ENCODE peak calls at places on chromosome 5, in eight cellular contexts. N is T-cell; Z is stimulated activated CD8-positive, alpha-beta memory T cell treated with anti-CD3 and anti-CD28 coated beads, Interleukin-2, amount 100 ng/mL, for 48 hours; P is psoas muscle; L is anterior cingulate cortex; Y is endothelial cell; I is upper lobe of right lung; E is SK-N-SH. W is an unnamed sample.

GRCh38 chr5:150066901-150067396 is 19.4 kb downstream of the CSF1R start:
- DNase-seq in N (no peak), Z (no peak), P (peak), L (no peak), Y (no peak), I (no peak), E (no peak), W (no peak)

GRCh38 chr5:124742983-124743533 is 3.4 kb downstream of the ZNF608 start:
- DNase-seq in N (no peak), Z (no peak), P (peak), L (no peak), Y (no peak), I (no peak), E (no peak), W (no peak)

GRCh38 chr5:43702815-43703214 is 99.8 kb downstream of the NNT start:
- DNase-seq in N (no peak), Z (no peak), P (no peak), L (no peak), Y (no peak), I (no peak), E (peak), W (peak)

GRCh38 chr5:6604341-6604740 is 28.5 kb downstream of the NSUN2 start:
- DNase-seq in N (no peak), Z (no peak), P (no peak), L (no peak), Y (no peak), I (no peak), E (no peak), W (no peak)

GRCh38 chr5:141694479-141694878 is 12.4 kb upstream of the ARAP3 start:
- DNase-seq in N (no peak), Z (no peak), P (no peak), L (no peak), Y (no peak), I (no peak), E (no peak), W (no peak)

GRCh38 chr5:139841549-139841948 is 45.9 kb downstream of the PSD2 start:
- DNase-seq in N (no peak), Z (no peak), P (no peak), L (no peak), Y (no peak), I (no peak), E (no peak), W (no peak)

GRCh38 chr5:172835246-172836030 is 1.4 kb downstream of the ERGIC1 start:
- DNase-seq in N (peak), Z (no peak), P (no peak), L (no peak), Y (no peak), I (no peak), E (no peak), W (no peak)

GRCh38 chr5:77168187-77168883 is 42.1 kb upstream of the PDE8B start:
- DNase-seq in N (no peak), Z (no peak), P (peak), L (peak), Y (no peak), I (peak), E (no peak), W (no peak)

GRCh38 chr5:150020249-150020648 is 19.7 kb downstream of the HMGXB3 start:
- DNase-seq in N (no peak), Z (no peak), P (no peak), L (no peak), Y (no peak), I (no peak), E (no peak), W (no peak)

GRCh38 chr5:52800394-52801213 is 12.9 kb downstream of the ITGA1 start:
- DNase-seq in N (peak), Z (peak), P (peak), L (no peak), Y (peak), I (peak), E (peak), W (peak)

GRCh38 chr5:132059696-132060500 is 557 bp upstream of the IL3 start:
- DNase-seq in N (no peak), Z (no peak), P (peak), L (no peak), Y (no peak), I (peak), E (peak), W (no peak)

GRCh38 chr5:134139891-134140469 is 25.5 kb downstream of the TCF7 start:
- DNase-seq in N (no peak), Z (no peak), P (peak), L (no peak), Y (no peak), I (peak), E (no peak), W (no peak)

GRCh38 chr5:71887680-71888079 is 168.6 kb downstream of the CARTPT start:
- DNase-seq in N (no peak), Z (no peak), P (no peak), L (no peak), Y (no peak), I (no peak), E (peak), W (no peak)

GRCh38 chr5:170143710-170144109 is 38.0 kb downstream of the FOXI1 start:
- DNase-seq in N (no peak), Z (no peak), P (no peak), L (no peak), Y (no peak), I (no peak), E (no peak), W (no peak)

GRCh38 chr5:142753114-142753764 is 16.9 kb upstream of the ARHGAP26 start:
- DNase-seq in N (no peak), Z (no peak), P (peak), L (peak), Y (no peak), I (peak), E (no peak), W (no peak)

GRCh38 chr5:168481330-168481788 is 4.9 kb upstream of the RARS1 start:
- DNase-seq in N (no peak), Z (no peak), P (no peak), L (no peak), Y (no peak), I (no peak), E (no peak), W (no peak)

GRCh38 chr5:29162297-29162696 is 2031.2 kb upstream of the CDH6 start:
- DNase-seq in N (no peak), Z (no peak), P (no peak), L (no peak), Y (no peak), I (no peak), E (no peak), W (no peak)

GRCh38 chr5:35851282-35851681 is 5.4 kb upstream of the IL7R start:
- DNase-seq in N (no peak), Z (no peak), P (no peak), L (no peak), Y (no peak), I (no peak), E (no peak), W (no peak)